ENCODE peak calls at places on chromosome 11, in four cellular contexts. One of them, this sample, is unnamed.

GRCh38 chr11:85040166-85040565 is 587.0 kb downstream of the DLG2 start:
- DNase-seq in right lobe of liver: no peak
- DNase-seq in A549: no peak
- DNase-seq in body of pancreas: no peak
- DNase-seq in this sample: no peak

GRCh38 chr11:3849297-3849874 is 6.1 kb upstream of the STIM1 start:
- DNase-seq in body of pancreas: peak; percentile 32
- DNase-seq in right lobe of liver: no peak
- DNase-seq in A549: peak; percentile 51
- DNase-seq in this sample: peak; percentile 54

GRCh38 chr11:72820439-72821139 is 6.4 kb downstream of the ATG16L2 start:
- DNase-seq in body of pancreas: no peak
- DNase-seq in A549: no peak
- DNase-seq in right lobe of liver: no peak
- DNase-seq in this sample: no peak

GRCh38 chr11:92046103-92046502 is 178.5 kb upstream of the FAT3 start:
- DNase-seq in body of pancreas: no peak
- DNase-seq in A549: no peak
- DNase-seq in right lobe of liver: no peak
- DNase-seq in this sample: no peak

GRCh38 chr11:96074551-96075309 is 150.8 kb upstream of the MTMR2 start:
- DNase-seq in right lobe of liver: no peak
- DNase-seq in A549: no peak
- DNase-seq in body of pancreas: no peak
- DNase-seq in this sample: no peak

GRCh38 chr11:71580057-71581003 is 2.3 kb downstream of the KRTAP5-11 start:
- DNase-seq in right lobe of liver: peak; percentile 58
- DNase-seq in body of pancreas: peak; percentile 88
- DNase-seq in A549: peak; percentile 65
- DNase-seq in this sample: peak; percentile 55

GRCh38 chr11:120344302-120345004 is 8.2 kb downstream of the ARHGEF12 start:
- DNase-seq in A549: no peak
- DNase-seq in right lobe of liver: no peak
- DNase-seq in body of pancreas: no peak
- DNase-seq in this sample: no peak

GRCh38 chr11:73265278-73265810 is 6.8 kb upstream of the P2RY6 start:
- DNase-seq in body of pancreas: no peak
- DNase-seq in A549: no peak
- DNase-seq in right lobe of liver: no peak
- DNase-seq in this sample: no peak

GRCh38 chr11:19903620-19904069 is 191.0 kb downstream of the NAV2 start:
- DNase-seq in A549: peak; percentile 52
- DNase-seq in right lobe of liver: peak; percentile 60
- DNase-seq in body of pancreas: peak; percentile 85
- DNase-seq in this sample: no peak

GRCh38 chr11:46967962-46968361 is 31.4 kb downstream of the CSTPP1 start:
- DNase-seq in A549: no peak
- DNase-seq in right lobe of liver: no peak
- DNase-seq in body of pancreas: no peak
- DNase-seq in this sample: no peak

GRCh38 chr11:13116491-13116890 is 107.4 kb downstream of the RASSF10 start:
- DNase-seq in body of pancreas: no peak
- DNase-seq in right lobe of liver: no peak
- DNase-seq in A549: no peak
- DNase-seq in this sample: no peak

GRCh38 chr11:113176561-113176960 is 137.8 kb upstream of the TTC12 start:
- DNase-seq in A549: no peak
- DNase-seq in body of pancreas: no peak
- DNase-seq in right lobe of liver: no peak
- DNase-seq in this sample: no peak

GRCh38 chr11:128523616-128524015 is 63.7 kb downstream of the ETS1 start:
- DNase-seq in A549: no peak
- DNase-seq in body of pancreas: no peak
- DNase-seq in right lobe of liver: no peak
- DNase-seq in this sample: no peak

GRCh38 chr11:128527046-128527445 is 60.3 kb downstream of the ETS1 start:
- DNase-seq in body of pancreas: no peak
- DNase-seq in right lobe of liver: no peak
- DNase-seq in A549: no peak
- DNase-seq in this sample: no peak

GRCh38 chr11:128522943-128523518 is 64.3 kb downstream of the ETS1 start:
- DNase-seq in body of pancreas: no peak
- DNase-seq in right lobe of liver: no peak
- DNase-seq in A549: no peak
- DNase-seq in this sample: no peak

GRCh38 chr11:128524172-128524571 is 63.2 kb downstream of the ETS1 start:
- DNase-seq in right lobe of liver: no peak
- DNase-seq in body of pancreas: no peak
- DNase-seq in A549: no peak
- DNase-seq in this sample: no peak

DNA sequence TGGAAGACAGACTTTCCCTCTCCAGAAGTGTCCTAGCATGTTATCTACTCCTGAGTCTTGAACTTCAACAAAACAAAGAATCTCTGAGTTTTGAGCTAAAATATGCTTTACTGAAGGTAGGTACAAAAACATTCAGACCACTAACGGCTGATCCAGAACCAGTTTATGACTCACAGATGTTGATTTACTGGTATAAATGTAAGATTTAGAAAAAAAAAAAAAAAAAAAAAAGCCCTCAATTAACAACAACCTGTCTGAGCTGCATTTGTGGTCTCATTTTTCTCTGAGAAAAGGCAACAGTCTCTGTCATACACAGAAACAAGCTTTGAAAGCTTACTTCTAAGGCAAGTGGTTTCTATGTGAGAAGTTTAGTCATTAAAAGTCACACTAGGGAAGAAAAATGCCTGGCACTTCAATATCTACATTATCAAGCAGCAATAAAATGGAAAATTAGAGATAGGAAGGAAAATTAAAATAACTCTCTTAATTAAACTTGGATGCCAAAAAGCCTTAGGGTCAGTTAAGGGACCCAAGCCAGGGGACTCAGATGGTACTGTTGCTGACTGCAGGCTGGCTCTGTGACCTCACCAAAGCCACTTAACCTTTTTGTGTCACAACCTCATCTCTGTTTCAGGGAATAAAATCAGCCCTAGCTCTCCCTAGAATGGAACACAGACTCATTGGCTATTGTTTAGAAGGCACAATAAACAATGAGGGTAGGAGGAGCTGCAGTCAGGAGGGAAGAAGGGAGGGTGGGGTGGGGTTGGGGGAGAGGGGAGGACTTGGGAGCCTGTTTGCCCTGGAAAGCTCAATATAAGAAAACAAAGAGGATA is 61.7 kb downstream of the ETS1 start:
- DNase-seq in body of pancreas: no peak
- DNase-seq in A549: no peak
- DNase-seq in right lobe of liver: no peak
- DNase-seq in this sample: no peak
- TF ChIP-seq POLR2A in body of pancreas: no peak
- TF ChIP-seq POLR2A in A549: no peak
- TF ChIP-seq POLR2A in right lobe of liver: peak; percentile 12
- TF ChIP-seq POLR2A in this sample: no peak

GRCh38 chr11:14503023-14503422 is 3.4 kb upstream of the COPB1 start:
- DNase-seq in A549: no peak
- DNase-seq in body of pancreas: no peak
- DNase-seq in right lobe of liver: no peak
- DNase-seq in this sample: no peak

GRCh38 chr11:14500181-14500651 is 605 bp upstream of the COPB1 start:
- DNase-seq in body of pancreas: peak; percentile 57
- DNase-seq in right lobe of liver: peak; percentile 51
- DNase-seq in A549: peak; percentile 31
- DNase-seq in this sample: peak; percentile 15

GRCh38 chr11:14499178-14499559 is 442 bp downstream of the COPB1 start:
- DNase-seq in body of pancreas: peak; percentile 36
- DNase-seq in A549: peak; percentile 27
- DNase-seq in right lobe of liver: peak; percentile 45
- DNase-seq in this sample: no peak

GRCh38 chr11:14502039-14502438 is 2.4 kb upstream of the COPB1 start:
- DNase-seq in right lobe of liver: no peak
- DNase-seq in body of pancreas: no peak
- DNase-seq in A549: no peak
- DNase-seq in this sample: no peak

DNA sequence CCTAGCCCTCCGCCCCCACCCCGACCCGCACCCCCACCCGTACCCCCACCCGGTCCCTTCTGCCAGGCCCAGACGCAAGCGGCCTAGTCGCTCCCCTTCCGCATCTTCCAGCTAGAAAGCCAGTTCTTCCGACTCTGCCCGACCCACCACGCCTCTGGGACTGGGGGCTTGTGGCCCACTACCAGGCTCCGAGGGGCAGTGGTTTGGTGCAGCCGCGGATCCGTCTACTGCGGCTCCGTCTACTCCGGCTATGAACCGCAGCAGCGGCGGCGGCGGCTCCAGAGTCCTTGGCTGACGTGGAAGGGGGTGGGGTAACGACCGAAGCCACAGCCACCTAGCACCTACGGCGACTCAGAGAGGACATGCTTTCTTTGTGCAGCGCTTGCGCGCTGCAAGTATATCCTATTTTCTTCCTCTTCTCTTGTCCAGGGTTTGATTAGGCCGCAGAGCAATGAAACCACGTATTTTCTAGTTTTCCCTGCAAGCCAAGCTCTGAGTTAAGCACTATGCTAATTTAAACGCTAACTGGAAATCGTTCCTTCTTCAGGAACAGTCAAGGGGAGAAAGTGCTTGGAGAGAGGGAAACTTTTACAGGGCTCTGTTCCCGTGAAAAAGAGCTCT is at the start of gene COPB1:
- DNase-seq in A549: peak; percentile 76
- DNase-seq in body of pancreas: peak; percentile 92
- DNase-seq in right lobe of liver: peak; percentile 95
- DNase-seq in this sample: peak; percentile 63
- TF ChIP-seq POLR2A in A549: peak; percentile 89
- TF ChIP-seq POLR2A in body of pancreas: peak; percentile 95
- TF ChIP-seq POLR2A in right lobe of liver: peak; percentile 91
- TF ChIP-seq POLR2A in this sample: peak; percentile 96

GRCh38 chr11:104968365-104968855 is at the start of gene CASP4:
- DNase-seq in A549: peak; percentile 1
- DNase-seq in body of pancreas: peak; percentile 23
- DNase-seq in right lobe of liver: no peak
- DNase-seq in this sample: no peak
- TF ChIP-seq POLR2A in A549: no peak
- TF ChIP-seq POLR2A in body of pancreas: peak; percentile 82
- TF ChIP-seq POLR2A in right lobe of liver: peak; percentile 94
- TF ChIP-seq POLR2A in this sample: no peak

GRCh38 chr11:126765196-126765595 is 235.4 kb downstream of the KIRREL3 start:
- DNase-seq in right lobe of liver: no peak
- DNase-seq in body of pancreas: no peak
- DNase-seq in A549: no peak
- DNase-seq in this sample: no peak
- TF ChIP-seq POLR2A in right lobe of liver: no peak
- TF ChIP-seq POLR2A in body of pancreas: no peak
- TF ChIP-seq POLR2A in A549: no peak
- TF ChIP-seq POLR2A in this sample: no peak

GRCh38 chr11:75408852-75409219 is 9.5 kb downstream of the RPS3 start:
- DNase-seq in body of pancreas: no peak
- DNase-seq in A549: no peak
- DNase-seq in right lobe of liver: no peak
- DNase-seq in this sample: no peak
- TF ChIP-seq POLR2A in body of pancreas: no peak
- TF ChIP-seq POLR2A in A549: no peak
- TF ChIP-seq POLR2A in right lobe of liver: no peak
- TF ChIP-seq POLR2A in this sample: no peak